ENCODE peak calls at places on chromosomes 4 and X, in seven cellular contexts. H is smooth muscle cell of the brain vasculature; I is BJ; T is stromal cell of bone marrow; P is neuronal stem cell; Q is EL; D is activated CD8-positive, alpha-beta memory T cell treated with anti-CD3 and anti-CD28 coated beads for 4 hours. L is an unnamed sample.
A peak's percentile ranks its signal among the peaks of the same experiment; 100 is the strongest.

GRCh38 chr4:174212061-174212460 is 71.4 kb downstream of the FBXO8 start:
- DNase-seq in H (no peak), I (no peak), T (no peak), P (peak; percentile 12), Q (no peak), D (no peak), L (no peak)

GRCh38 chrX:145178268-145178667 is 69.0 kb upstream of the SPANXN1 start:
- DNase-seq in H (no peak), I (no peak), T (no peak), P (no peak), Q (no peak), D (no peak), L (no peak)

GRCh38 chr4:142845293-142846070 is 619 bp downstream of the INPP4B start:
- DNase-seq in H (no peak), I (no peak), T (no peak), P (peak; percentile 29), Q (no peak), D (no peak), L (no peak)

GRCh38 chr4:119246177-119246576 is 33.7 kb downstream of the USP53 start:
- DNase-seq in H (no peak), I (no peak), T (no peak), P (no peak), Q (no peak), D (no peak), L (no peak)

GRCh38 chr4:1056671-1057402 is 45.4 kb downstream of the FGFRL1 start:
- DNase-seq in H (no peak), I (no peak), T (no peak), P (no peak), Q (no peak), D (no peak), L (no peak)

GRCh38 chr4:98692411-98692810 is 34.0 kb upstream of the TSPAN5 start:
- DNase-seq in H (no peak), I (no peak), T (no peak), P (no peak), Q (no peak), D (no peak), L (no peak)

GRCh38 chrX:80237072-80237471 is 183.2 kb upstream of the TENT5D start:
- DNase-seq in H (no peak), I (no peak), T (no peak), P (no peak), Q (no peak), D (no peak), L (no peak)

GRCh38 chr4:8477676-8478075 is 37.1 kb downstream of the TRMT44 start:
- DNase-seq in H (no peak), I (no peak), T (no peak), P (no peak), Q (no peak), D (no peak), L (no peak)

GRCh38 chr4:152684007-152684406 is 4.2 kb upstream of the TMEM154 start:
- DNase-seq in H (no peak), I (no peak), T (no peak), P (no peak), Q (no peak), D (no peak), L (no peak)

GRCh38 chr4:142293536-142293935 is 552.6 kb downstream of the INPP4B start:
- DNase-seq in H (no peak), I (no peak), T (no peak), P (no peak), Q (peak; percentile 60), D (no peak), L (no peak)

GRCh38 chrX:40260123-40260751 is 162.5 kb upstream of the BCOR start:
- DNase-seq in H (no peak), I (no peak), T (no peak), P (no peak), Q (peak; percentile 8), D (no peak), L (no peak)

GRCh38 chr4:136823020-136823419 is 709.3 kb downstream of the PCDH18 start:
- DNase-seq in H (no peak), I (no peak), T (no peak), P (no peak), Q (no peak), D (no peak), L (no peak)

GRCh38 chr4:7208509-7209451 is 16.4 kb downstream of the SORCS2 start:
- DNase-seq in H (no peak), I (no peak), T (no peak), P (no peak), Q (no peak), D (no peak), L (no peak)

GRCh38 chr4:159855731-159856130 is 752.9 kb downstream of the RAPGEF2 start:
- DNase-seq in H (no peak), I (no peak), T (no peak), P (no peak), Q (no peak), D (no peak), L (no peak)

GRCh38 chrX:44931441-44931973 is 58.5 kb downstream of the KDM6A start:
- DNase-seq in H (no peak), I (no peak), T (no peak), P (no peak), Q (no peak), D (no peak), L (no peak)

GRCh38 chrX:2697741-2698294 is 6.7 kb downstream of the CD99 start:
- DNase-seq in H (no peak), I (no peak), T (no peak), P (no peak), Q (no peak), D (no peak), L (no peak)

L was measured in glomerular endothelial cell.